ENCODE peak calls at places on chromosomes 12 and 14, in eight cellular contexts. S, G, J, K, D, Z, L and I are unnamed samples. For H3K4me1, the result is how much of the 10 kb centered on the place peaks cover.

GRCh38 chr14:22391908-22392307 is 197.1 kb downstream of the DAD1 start:
- DNase-seq in S (peak), G (peak), J (no peak), K (no peak), D (peak), Z (peak), L (peak), I (peak)

GRCh38 chr12:88418856-88419497 is 161.3 kb downstream of the KITLG start:
- DNase-seq in S (no peak), G (no peak), J (no peak), K (no peak), D (no peak), Z (peak), L (no peak), I (no peak)

GRCh38 chr12:77724367-77724957 is 106.2 kb upstream of the NAV3 start:
- DNase-seq in S (peak), G (peak), J (no peak), K (no peak), D (peak), Z (peak), L (no peak), I (no peak)

GRCh38 chr12:15688202-15688736 is 100.9 kb downstream of the EPS8 start:
- DNase-seq in S (peak), G (no peak), J (no peak), K (no peak), D (no peak), Z (no peak), L (peak), I (peak)

GRCh38 chr12:96985515-96986362 is 78.7 kb downstream of the NEDD1 start:
- DNase-seq in S (peak), G (peak), J (peak), K (peak), D (peak), Z (no peak), L (peak), I (no peak)

GRCh38 chr12:80648866-80649265 is 58.6 kb upstream of the MYF6 start:
- DNase-seq in S (no peak), G (no peak), J (no peak), K (no peak), D (no peak), Z (peak), L (no peak), I (no peak)

GRCh38 chr14:21382095-21382494 is 1.7 kb downstream of the SUPT16H start:
- DNase-seq in S (no peak), G (no peak), J (no peak), K (no peak), D (no peak), Z (no peak), L (no peak), I (no peak)

GRCh38 chr12:124466200-124467128 is 100.9 kb downstream of the NCOR2 start:
- DNase-seq in S (peak), G (no peak), J (peak), K (peak), D (no peak), Z (no peak), L (no peak), I (peak)

GRCh38 chr12:91613223-91613779 is 430.7 kb upstream of the DCN start:
- DNase-seq in S (no peak), G (no peak), J (no peak), K (no peak), D (no peak), Z (no peak), L (no peak), I (no peak)

GRCh38 chr12:16175893-16176292 is 101.6 kb downstream of the SLC15A5 start:
- DNase-seq in S (no peak), G (no peak), J (no peak), K (no peak), D (no peak), Z (no peak), L (no peak), I (no peak)

GRCh38 chr12:118429703-118430383 is 53.5 kb downstream of the SUDS3 start:
- DNase-seq in S (no peak), G (no peak), J (no peak), K (no peak), D (no peak), Z (no peak), L (peak), I (peak)

GRCh38 chr14:93183596-93184317 is 940 bp downstream of the MOAP1 start:
- DNase-seq in S (no peak), G (no peak), J (no peak), K (no peak), D (no peak), Z (no peak), L (peak), I (no peak)

DNA sequence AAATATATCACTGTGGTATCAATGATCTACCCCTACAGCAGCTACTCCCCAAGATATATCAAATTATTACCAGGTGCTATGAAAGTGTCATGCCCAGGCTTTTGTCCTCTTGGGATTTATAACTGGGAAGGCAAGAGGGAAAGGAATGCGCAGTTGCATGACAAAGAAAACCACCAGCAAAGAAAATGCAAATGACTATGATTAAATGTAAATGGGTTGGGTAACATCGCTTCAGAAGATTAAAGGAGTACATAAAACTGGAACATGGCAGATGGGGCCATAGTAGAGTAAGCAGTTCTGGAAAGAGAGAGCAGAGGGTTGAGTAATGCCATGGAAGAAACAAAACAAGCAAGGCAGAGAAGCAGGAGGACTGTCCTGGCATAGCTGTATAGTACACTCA is 493.1 kb downstream of the NOVA1 start:
- DNase-seq in S (no peak), G (no peak), J (no peak), K (no peak), D (no peak), Z (no peak), L (no peak), I (no peak)
- H3K4me1 ChIP-seq in S (under half), G (under half), J (under half), K (under half), D (under half), Z (under half), L (under half), I (under half)

DNA sequence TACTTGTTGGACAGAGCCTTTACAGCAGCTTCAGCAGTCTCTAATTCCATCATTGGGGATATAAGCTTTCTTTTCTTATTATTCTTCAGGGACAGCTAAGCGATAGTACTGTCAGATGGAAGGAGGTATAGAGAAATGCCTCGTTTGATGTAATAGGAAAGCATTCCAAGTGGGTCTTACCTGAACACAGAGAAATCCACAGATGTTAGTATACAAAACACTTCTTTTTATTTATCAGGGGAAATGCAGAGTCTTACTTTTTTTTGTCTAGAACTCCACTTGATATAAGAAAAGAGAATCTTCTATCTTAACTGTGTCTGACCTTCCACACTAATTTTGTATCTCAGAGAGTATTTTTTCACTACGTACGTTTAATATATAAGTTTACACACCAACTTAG is 1.9 kb downstream of the SYT1 start:
- DNase-seq in S (no peak), G (no peak), J (no peak), K (no peak), D (no peak), Z (no peak), L (no peak), I (no peak)
- H3K4me3 ChIP-seq in S (peak), G (peak), J (no peak), K (no peak), D (no peak), Z (no peak), L (no peak), I (no peak)

DNA sequence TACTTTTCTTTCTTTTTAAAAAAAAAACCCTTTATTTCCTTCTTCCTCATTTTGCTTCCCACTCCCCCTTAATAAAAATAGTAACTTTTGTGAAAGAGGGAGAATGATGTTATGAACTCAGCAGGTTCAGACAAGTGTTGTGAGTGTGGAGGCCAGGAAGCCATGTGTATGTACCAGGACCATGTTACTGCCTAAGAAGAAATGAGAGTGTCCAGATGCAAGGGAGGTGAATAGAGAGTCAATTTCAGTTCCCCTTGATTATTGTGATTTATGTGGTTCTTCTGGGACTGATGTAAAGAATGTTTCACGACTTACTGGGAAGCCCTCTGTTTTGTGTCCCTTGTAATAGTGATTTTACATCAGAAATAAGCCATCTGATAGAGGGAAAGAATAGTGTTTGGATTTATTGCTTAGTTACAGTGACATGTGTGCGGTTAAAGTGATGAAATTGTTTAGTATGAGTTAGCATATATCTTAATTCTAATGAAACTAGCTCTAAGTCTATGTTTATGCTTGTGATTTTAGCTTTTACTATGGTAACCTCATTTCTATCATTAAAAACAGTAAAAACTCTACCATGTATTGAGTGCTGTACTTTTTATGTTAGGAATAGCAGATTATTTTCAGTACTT is 32.5 kb downstream of the FBXO34 start:
- DNase-seq in S (no peak), G (no peak), J (no peak), K (no peak), D (no peak), Z (peak), L (no peak), I (no peak)
- H3K27ac ChIP-seq in S (no peak), G (no peak), J (no peak), K (no peak), D (no peak), Z (no peak), L (no peak), I (no peak)

DNA sequence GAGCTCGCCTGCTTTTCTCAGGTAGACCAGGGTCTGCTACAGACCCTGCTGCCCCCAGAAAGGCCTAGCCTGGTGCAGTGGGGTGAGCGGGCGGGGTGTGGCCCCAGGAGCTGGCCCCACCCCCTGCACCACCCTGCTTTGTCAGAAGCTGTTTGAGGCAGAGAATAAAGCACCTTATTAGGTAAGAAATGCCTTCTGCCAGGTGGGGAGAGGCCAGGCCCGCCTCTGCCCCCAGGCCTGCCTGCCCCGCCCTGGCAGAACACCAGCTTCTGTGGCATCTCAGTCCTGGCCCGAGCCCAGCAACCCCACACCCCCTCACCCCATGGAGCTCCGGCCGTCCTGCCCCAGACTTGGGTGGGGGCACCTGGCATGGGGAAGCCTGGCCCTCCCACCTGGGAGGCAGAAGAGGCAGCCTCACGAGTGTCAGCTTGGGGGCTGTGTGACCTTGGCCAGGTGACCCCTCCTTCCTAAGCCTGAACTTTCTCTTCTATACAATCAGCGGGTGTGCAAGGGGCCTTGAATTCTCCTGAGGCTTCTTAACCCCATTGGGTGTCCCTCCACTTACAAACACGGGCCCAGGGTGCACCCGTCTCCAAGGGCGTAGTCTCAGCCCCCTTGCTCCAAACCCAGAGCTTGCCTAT is 43.2 kb downstream of the KRT80 start:
- DNase-seq in S (peak), G (no peak), J (no peak), K (no peak), D (no peak), Z (no peak), L (peak), I (peak)
- H3K4me1 ChIP-seq in S (half or more), G (under half), J (under half), K (under half), D (under half), Z (under half), L (half or more), I (under half)

DNA sequence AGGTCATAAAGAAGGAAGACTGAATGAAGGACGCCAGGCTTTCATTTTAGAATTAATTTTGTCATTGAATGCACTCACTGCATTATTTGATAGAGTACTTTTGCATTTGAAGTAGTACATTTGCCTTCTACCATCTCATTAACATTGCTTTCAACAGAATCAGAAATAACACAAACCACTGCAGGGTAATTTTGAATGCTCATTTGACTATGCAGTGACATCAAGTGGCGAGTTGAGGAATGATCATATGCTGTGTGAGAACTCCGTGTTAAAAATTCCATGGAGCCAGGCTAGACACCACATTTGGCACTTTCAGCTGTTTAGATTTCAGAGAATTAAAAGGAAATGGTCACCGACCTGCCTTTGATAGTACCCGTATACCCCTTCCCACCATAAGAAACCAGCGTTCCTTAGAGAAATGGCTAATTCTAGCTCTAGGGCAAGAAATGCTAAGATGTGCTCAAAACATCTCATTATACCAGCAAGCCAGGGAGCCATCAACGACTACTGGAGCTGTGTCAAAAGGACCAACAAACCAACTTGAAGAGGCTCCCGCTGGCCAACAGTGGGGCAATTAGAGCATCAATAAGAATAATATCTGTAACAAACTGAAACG is 16.5 kb downstream of the HEBP1 start:
- DNase-seq in S (peak), G (no peak), J (no peak), K (no peak), D (no peak), Z (peak), L (no peak), I (peak)
- H3K4me3 ChIP-seq in S (no peak), G (no peak), J (no peak), K (no peak), D (no peak), Z (no peak), L (no peak), I (no peak)